ENCODE peak calls at places on chromosome 14, in nine cellular contexts. T is HCT116, E is uterus, C is neuronal stem cell, Y is lung, M is psoas muscle, A is Peyer's patch, D is pancreas, P is endodermal cell. L is an unnamed sample. For H3K4me1, the result is how much of the 10 kb centered on the place peaks cover.

GRCh38 chr14:96888593-96888992 is 91.4 kb downstream of the VRK1 start:
- DNase-seq in T (no peak), E (no peak), C (peak), Y (no peak), M (no peak), A (no peak), D (no peak), P (peak), L (no peak)

GRCh38 chr14:96252323-96253052 is 3.5 kb upstream of the BDKRB1 start:
- DNase-seq in T (no peak), E (no peak), C (no peak), Y (no peak), M (no peak), A (no peak), D (no peak), P (no peak), L (no peak)

GRCh38 chr14:87966816-87967215 is 26.2 kb downstream of the GALC start:
- DNase-seq in T (no peak), E (no peak), C (no peak), Y (no peak), M (no peak), A (no peak), D (no peak), P (no peak), L (no peak)

GRCh38 chr14:50394713-50395112 is 2.0 kb downstream of the CDKL1 start:
- DNase-seq in T (no peak), E (no peak), C (no peak), Y (no peak), M (no peak), A (no peak), D (no peak), P (no peak), L (no peak)

GRCh38 chr14:64725360-64725815 is 21.2 kb downstream of the PLEKHG3 start:
- DNase-seq in T (no peak), E (no peak), C (no peak), Y (no peak), M (peak), A (no peak), D (peak), P (no peak), L (no peak)

GRCh38 chr14:103260629-103261124 is 73.4 kb upstream of the EIF5 start:
- DNase-seq in T (no peak), E (peak), C (no peak), Y (peak), M (peak), A (peak), D (no peak), P (no peak), L (no peak)

GRCh38 chr14:29503903-29504302 is 423.7 kb downstream of the PRKD1 start:
- DNase-seq in T (no peak), E (no peak), C (no peak), Y (no peak), M (no peak), A (no peak), D (no peak), P (no peak), L (no peak)

GRCh38 chr14:77979666-77980351 is 179.9 kb downstream of the ADCK1 start:
- DNase-seq in T (no peak), E (no peak), C (no peak), Y (no peak), M (no peak), A (no peak), D (no peak), P (peak), L (no peak)

GRCh38 chr14:29788093-29788492 is 139.6 kb downstream of the PRKD1 start:
- DNase-seq in T (no peak), E (no peak), C (no peak), Y (no peak), M (no peak), A (no peak), D (no peak), P (no peak), L (no peak)

GRCh38 chr14:68682166-68683103 is 110.4 kb downstream of the ZFP36L1 start:
- DNase-seq in T (no peak), E (peak), C (no peak), Y (peak), M (no peak), A (peak), D (no peak), P (no peak), L (peak)

GRCh38 chr14:88986146-88986841 is 161.8 kb downstream of the TTC8 start:
- DNase-seq in T (peak), E (no peak), C (no peak), Y (peak), M (peak), A (no peak), D (no peak), P (no peak), L (no peak)

GRCh38 chr14:58191763-58192596 is 8.0 kb upstream of the ACTR10 start:
- DNase-seq in T (no peak), E (no peak), C (no peak), Y (no peak), M (no peak), A (peak), D (no peak), P (no peak), L (no peak)

GRCh38 chr14:89283327-89284060 is 133.5 kb downstream of the FOXN3 start:
- DNase-seq in T (no peak), E (no peak), C (no peak), Y (no peak), M (no peak), A (no peak), D (no peak), P (no peak), L (no peak)

GRCh38 chr14:59997496-59997895 is 77.6 kb downstream of the LRRC9 start:
- DNase-seq in T (no peak), E (no peak), C (no peak), Y (no peak), M (no peak), A (no peak), D (no peak), P (no peak), L (no peak)

GRCh38 chr14:34650786-34651584 is 21.0 kb upstream of the SNX6 start:
- DNase-seq in T (peak), E (peak), C (no peak), Y (no peak), M (no peak), A (no peak), D (no peak), P (no peak), L (no peak)

GRCh38 chr14:26163761-26164160 is 434.1 kb downstream of the NOVA1 start:
- DNase-seq in T (no peak), E (no peak), C (no peak), Y (no peak), M (no peak), A (no peak), D (peak), P (peak), L (no peak)

GRCh38 chr14:72094844-72095582 is 162.8 kb downstream of the RGS6 start:
- DNase-seq in T (no peak), E (no peak), C (no peak), Y (no peak), M (no peak), A (no peak), D (no peak), P (no peak), L (no peak)

GRCh38 chr14:85399196-85399595 is 130.7 kb upstream of the FLRT2 start:
- DNase-seq in T (no peak), E (no peak), C (no peak), Y (no peak), M (no peak), A (no peak), D (no peak), P (no peak), L (no peak)

GRCh38 chr14:75446447-75446846 is 18.6 kb downstream of the JDP2 start:
- DNase-seq in T (no peak), E (no peak), C (no peak), Y (no peak), M (no peak), A (no peak), D (no peak), P (no peak), L (no peak)

GRCh38 chr14:37864861-37865718 is 269.7 kb downstream of the TTC6 start:
- DNase-seq in T (no peak), E (no peak), C (no peak), Y (no peak), M (no peak), A (no peak), D (no peak), P (no peak), L (no peak)

GRCh38 chr14:61557854-61558253 is 137.5 kb upstream of the HIF1A start:
- DNase-seq in T (no peak), E (no peak), C (no peak), Y (no peak), M (no peak), A (no peak), D (no peak), P (no peak), L (no peak)
- H3K4me1 ChIP-seq in T (half or more), E (under half), C (under half), Y (under half), M (under half), A (under half), D (under half), P (under half), L (under half)

DNA sequence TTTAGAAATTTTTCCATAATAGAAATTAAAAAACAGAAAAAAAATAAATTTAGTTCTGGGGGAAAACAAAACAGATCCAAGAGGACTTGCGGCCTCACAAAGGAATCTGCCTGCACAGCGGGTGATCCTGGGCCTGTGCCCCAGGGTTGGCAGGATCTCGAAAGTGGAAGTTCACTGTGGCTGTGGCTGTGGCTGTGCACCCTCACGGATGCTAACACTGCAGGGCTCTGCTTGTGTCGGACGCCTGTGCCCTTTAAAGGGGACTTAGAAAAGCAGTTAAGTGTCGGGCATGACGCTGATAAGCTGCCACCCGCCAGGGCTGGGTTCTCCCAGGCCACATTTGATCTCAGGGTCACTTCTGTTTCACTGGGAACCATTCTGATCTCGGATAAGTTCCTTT is 209.1 kb downstream of the TTC7B start:
- DNase-seq in T (no peak), E (no peak), C (no peak), Y (no peak), M (no peak), A (no peak), D (no peak), P (no peak), L (no peak)
- H3K27ac ChIP-seq in T (no peak), E (no peak), C (no peak), Y (no peak), M (no peak), A (no peak), D (no peak), P (no peak), L (no peak)

DNA sequence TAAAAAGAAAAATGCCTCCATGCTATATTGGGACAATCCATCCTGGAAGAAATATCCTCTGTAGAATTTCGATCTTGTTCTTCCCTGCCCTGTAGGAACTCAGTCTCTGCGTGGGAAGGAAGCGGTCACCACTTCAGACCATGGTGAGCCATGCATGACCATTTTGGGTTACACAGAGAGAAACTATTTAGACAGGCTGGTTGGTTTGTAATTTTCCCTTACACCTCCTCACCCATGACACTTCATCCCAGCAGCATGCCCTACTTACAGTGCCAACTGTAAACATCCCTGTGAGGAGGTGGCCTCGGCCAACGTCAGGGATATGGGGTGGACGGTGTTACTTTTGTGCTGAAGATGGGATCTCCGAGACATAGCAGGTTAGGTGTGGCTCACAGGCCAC is 121.4 kb downstream of the SMOC1 start:
- DNase-seq in T (no peak), E (no peak), C (no peak), Y (no peak), M (no peak), A (no peak), D (no peak), P (no peak), L (no peak)
- H3K4me1 ChIP-seq in T (under half), E (under half), C (under half), Y (under half), M (under half), A (under half), D (under half), P (under half), L (under half)

DNA sequence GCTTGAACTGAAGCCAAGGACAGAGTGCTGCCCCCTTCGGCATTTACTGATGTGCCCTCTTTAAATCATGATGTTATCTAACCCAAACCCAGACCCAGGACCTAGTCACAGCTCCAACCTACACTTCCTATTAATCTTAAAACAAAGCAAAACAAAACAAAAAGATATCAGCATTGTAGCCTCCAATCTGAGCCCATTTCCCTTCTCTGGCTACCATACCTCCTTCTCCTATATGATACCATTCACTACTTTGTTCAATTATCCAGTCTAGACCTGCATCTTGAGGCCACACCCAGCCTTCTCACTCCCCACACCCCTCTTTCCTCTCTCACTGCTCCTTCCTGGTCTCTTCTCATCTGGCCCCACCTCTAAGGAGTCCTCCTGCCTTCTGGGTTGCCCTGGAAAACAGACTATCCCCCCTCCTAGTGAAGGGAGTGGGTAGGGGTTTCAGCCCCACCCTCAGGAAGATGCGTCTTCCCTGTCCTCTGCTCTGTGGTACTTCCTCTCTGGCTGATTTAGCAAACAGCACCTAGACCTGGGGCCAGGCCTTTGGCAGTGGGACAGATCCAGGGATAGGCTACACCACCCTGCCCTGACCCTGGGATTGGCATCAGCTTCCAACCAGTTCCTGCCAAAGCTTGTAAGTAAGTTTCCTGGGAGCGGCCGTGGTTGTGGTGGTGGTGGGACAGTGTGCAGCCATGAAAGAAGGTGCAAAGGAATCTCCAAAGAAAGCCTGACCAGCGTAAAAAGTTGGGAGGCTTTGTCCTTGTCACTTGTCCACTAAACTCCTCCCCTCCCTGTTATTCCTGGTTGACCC is 3.3 kb downstream of the LTB4R start:
- DNase-seq in T (no peak), E (no peak), C (no peak), Y (no peak), M (peak), A (no peak), D (peak), P (no peak), L (no peak)
- H3K27ac ChIP-seq in T (no peak), E (no peak), C (no peak), Y (peak), M (no peak), A (peak), D (no peak), P (no peak), L (peak)

GRCh38 chr14:99871771-99872170 is 78.6 kb downstream of the EML1 start:
- DNase-seq in T (no peak), E (no peak), C (no peak), Y (peak), M (no peak), A (no peak), D (no peak), P (no peak), L (no peak)

GRCh38 chr14:99876406-99876805 is 83.2 kb downstream of the EML1 start:
- DNase-seq in T (no peak), E (no peak), C (no peak), Y (no peak), M (no peak), A (no peak), D (no peak), P (no peak), L (no peak)

GRCh38 chr14:99872786-99873440 is 79.7 kb downstream of the EML1 start:
- DNase-seq in T (no peak), E (no peak), C (peak), Y (peak), M (no peak), A (no peak), D (no peak), P (no peak), L (no peak)

GRCh38 chr14:99875421-99875820 is 82.2 kb downstream of the EML1 start:
- DNase-seq in T (no peak), E (no peak), C (no peak), Y (no peak), M (no peak), A (no peak), D (no peak), P (no peak), L (no peak)

DNA sequence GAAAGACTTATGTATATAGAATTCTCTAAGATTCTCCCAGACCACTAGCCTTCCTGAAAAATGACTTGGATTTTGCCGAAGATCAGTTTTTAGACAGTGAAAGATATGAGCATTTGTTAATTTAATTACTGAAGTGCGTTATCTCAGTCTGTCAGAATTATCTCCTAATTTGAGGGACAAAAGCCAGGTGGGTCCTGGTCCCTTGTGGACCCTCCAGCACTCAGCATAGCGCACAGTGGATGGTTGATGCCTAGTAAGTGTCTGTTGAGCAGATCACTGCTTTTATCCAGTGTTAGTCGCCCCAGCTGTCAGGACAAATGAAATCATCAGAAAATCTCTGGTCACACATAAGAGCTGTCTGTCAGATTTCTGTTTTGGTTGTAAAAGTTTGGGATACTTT is 80.4 kb downstream of the EML1 start:
- DNase-seq in T (no peak), E (no peak), C (no peak), Y (no peak), M (no peak), A (no peak), D (no peak), P (no peak), L (no peak)
- H3K4me1 ChIP-seq in T (under half), E (under half), C (under half), Y (under half), M (under half), A (under half), D (under half), P (under half), L (under half)

DNA sequence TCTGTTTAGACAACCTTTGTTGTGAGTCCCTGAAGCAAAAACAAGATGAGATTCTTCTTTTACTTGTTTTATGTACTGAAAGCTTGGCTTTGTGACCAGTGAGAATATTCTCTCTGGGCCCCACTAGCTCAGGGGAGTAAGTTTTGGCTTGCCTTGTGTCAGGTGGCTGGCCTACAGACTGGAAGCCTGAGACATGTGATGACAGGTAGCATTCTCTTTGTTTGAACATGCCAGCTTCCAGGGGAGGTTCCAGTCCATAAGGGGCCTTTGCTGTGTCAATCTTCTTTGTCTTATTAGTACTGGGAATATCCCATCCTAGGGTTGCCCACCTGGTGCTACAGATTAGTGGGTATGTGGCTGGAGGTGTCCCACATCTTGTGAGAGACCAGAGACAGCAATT is 66.1 kb upstream of the FERMT2 start:
- DNase-seq in T (no peak), E (no peak), C (no peak), Y (no peak), M (no peak), A (no peak), D (no peak), P (no peak), L (no peak)
- H3K27ac ChIP-seq in T (no peak), E (no peak), C (no peak), Y (no peak), M (no peak), A (no peak), D (no peak), P (no peak), L (no peak)

DNA sequence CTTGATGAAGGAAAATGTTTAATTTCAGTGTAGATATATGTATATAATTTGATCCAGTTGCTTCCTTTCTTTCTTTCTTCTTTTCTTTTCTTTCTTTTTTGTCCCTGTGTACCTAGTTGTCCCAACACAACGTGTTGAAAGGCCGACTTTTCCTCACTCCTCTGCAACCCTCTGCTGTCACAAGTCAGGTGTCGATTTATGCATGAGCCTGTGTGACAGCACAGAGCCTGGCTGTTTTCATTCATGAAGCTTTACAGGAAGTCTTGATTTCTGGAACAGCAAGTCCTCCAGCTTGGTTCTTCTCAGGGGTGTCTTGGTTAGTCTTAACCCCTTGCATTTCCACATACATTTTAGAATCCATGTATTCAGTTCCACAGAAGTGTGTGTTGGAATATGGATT is 88.1 kb downstream of the PPP2R5C start:
- DNase-seq in T (no peak), E (no peak), C (no peak), Y (no peak), M (no peak), A (no peak), D (no peak), P (no peak), L (no peak)
- H3K4me1 ChIP-seq in T (under half), E (under half), C (under half), Y (under half), M (under half), A (under half), D (under half), P (under half), L (half or more)

GRCh38 chr14:101098641-101099040 is 195.1 kb upstream of the RTL1 start:
- DNase-seq in T (no peak), E (no peak), C (no peak), Y (no peak), M (no peak), A (no peak), D (no peak), P (peak), L (no peak)
- H3K27ac ChIP-seq in T (no peak), E (no peak), C (no peak), Y (no peak), M (no peak), A (no peak), D (no peak), P (peak), L (no peak)